ENCODE peak calls at places on chromosomes 16 and 17, in seven cellular contexts. P is HFF-Myc, C is HL-60, R is brain microvascular endothelial cell, G is AG09319, E is omental fat pad, I is neural progenitor cell. K is an unnamed sample.

GRCh38 chr16:2016407-2016922 is 3.1 kb upstream of the NPW start:
- DNase-seq in P (no peak), C (no peak), R (no peak), G (no peak), E (no peak), I (peak; percentile 48), K (no peak)

GRCh38 chr17:75701288-75701687 is 20.0 kb upstream of the ITGB4 start:
- DNase-seq in P (no peak), C (no peak), R (no peak), G (no peak), E (no peak), I (no peak), K (no peak)

GRCh38 chr16:50509521-50510341 is 38.5 kb upstream of the NKD1 start:
- DNase-seq in P (no peak), C (peak; percentile 4), R (peak; percentile 24), G (no peak), E (no peak), I (peak; percentile 63), K (no peak)

GRCh38 chr16:50213939-50214519 is 52.3 kb upstream of the ADCY7 start:
- DNase-seq in P (no peak), C (peak; percentile 11), R (peak; percentile 37), G (no peak), E (no peak), I (peak; percentile 18), K (no peak)

GRCh38 chr17:61401280-61402072 is 1.8 kb downstream of the TBX2 start:
- DNase-seq in P (no peak), C (no peak), R (no peak), G (no peak), E (no peak), I (peak; percentile 21), K (no peak)

GRCh38 chr17:44324571-44325275 is at the start of gene SLC25A39:
- DNase-seq in P (no peak), C (peak; percentile 91), R (peak; percentile 82), G (peak; percentile 84), E (peak; percentile 71), I (peak; percentile 96), K (peak; percentile 94)

GRCh38 chr17:76524598-76525512 is 12.7 kb downstream of the CYGB start:
- DNase-seq in P (no peak), C (no peak), R (no peak), G (no peak), E (no peak), I (no peak), K (no peak)

GRCh38 chr17:1509255-1509943 is 7.0 kb downstream of the INPP5K start:
- DNase-seq in P (no peak), C (no peak), R (no peak), G (no peak), E (no peak), I (no peak), K (no peak)

GRCh38 chr16:85734311-85735017 is 16.4 kb downstream of the C16orf74 start:
- DNase-seq in P (no peak), C (no peak), R (no peak), G (no peak), E (no peak), I (no peak), K (no peak)

GRCh38 chr17:19727466-19728113 is 11.2 kb upstream of the SLC47A2 start:
- DNase-seq in P (no peak), C (peak; percentile 32), R (peak; percentile 26), G (peak; percentile 86), E (peak; percentile 73), I (no peak), K (no peak)

GRCh38 chr17:40598928-40599627 is 33.8 kb upstream of the CCR7 start:
- DNase-seq in P (no peak), C (no peak), R (peak; percentile 65), G (no peak), E (no peak), I (no peak), K (no peak)

GRCh38 chr17:58215685-58216084 is 3.4 kb downstream of the MKS1 start:
- DNase-seq in P (no peak), C (peak; percentile 51), R (no peak), G (no peak), E (no peak), I (no peak), K (no peak)

GRCh38 chr16:47304563-47304962 is 156.3 kb downstream of the ITFG1 start:
- DNase-seq in P (no peak), C (no peak), R (no peak), G (no peak), E (no peak), I (no peak), K (no peak)

GRCh38 chr16:15608398-15609285 is 34.3 kb downstream of the MARF1 start:
- DNase-seq in P (no peak), C (no peak), R (no peak), G (peak; percentile 23), E (no peak), I (no peak), K (no peak)

GRCh38 chr17:35121315-35121714 is at the start of gene FNDC8:
- DNase-seq in P (no peak), C (no peak), R (no peak), G (no peak), E (no peak), I (no peak), K (no peak)

GRCh38 chr17:35116845-35117244 is 2.8 kb downstream of the RAD51D start:
- DNase-seq in P (no peak), C (no peak), R (no peak), G (no peak), E (no peak), I (peak; percentile 11), K (no peak)

GRCh38 chr17:35119370-35120185 is at the start of gene RAD51D:
- DNase-seq in P (no peak), C (peak; percentile 77), R (peak; percentile 30), G (no peak), E (peak; percentile 44), I (peak; percentile 91), K (peak; percentile 55)

GRCh38 chr17:35117984-35118383 is 1.7 kb downstream of the RAD51D start:
- DNase-seq in P (no peak), C (peak; percentile 63), R (peak; percentile 25), G (no peak), E (no peak), I (no peak), K (no peak)
- TF ChIP-seq CTCF in P (peak; percentile 26), C (peak; percentile 41), R (peak; percentile 54), G (peak; percentile 23), E (no peak), I (peak; percentile 5), K (peak; percentile 14)

DNA sequence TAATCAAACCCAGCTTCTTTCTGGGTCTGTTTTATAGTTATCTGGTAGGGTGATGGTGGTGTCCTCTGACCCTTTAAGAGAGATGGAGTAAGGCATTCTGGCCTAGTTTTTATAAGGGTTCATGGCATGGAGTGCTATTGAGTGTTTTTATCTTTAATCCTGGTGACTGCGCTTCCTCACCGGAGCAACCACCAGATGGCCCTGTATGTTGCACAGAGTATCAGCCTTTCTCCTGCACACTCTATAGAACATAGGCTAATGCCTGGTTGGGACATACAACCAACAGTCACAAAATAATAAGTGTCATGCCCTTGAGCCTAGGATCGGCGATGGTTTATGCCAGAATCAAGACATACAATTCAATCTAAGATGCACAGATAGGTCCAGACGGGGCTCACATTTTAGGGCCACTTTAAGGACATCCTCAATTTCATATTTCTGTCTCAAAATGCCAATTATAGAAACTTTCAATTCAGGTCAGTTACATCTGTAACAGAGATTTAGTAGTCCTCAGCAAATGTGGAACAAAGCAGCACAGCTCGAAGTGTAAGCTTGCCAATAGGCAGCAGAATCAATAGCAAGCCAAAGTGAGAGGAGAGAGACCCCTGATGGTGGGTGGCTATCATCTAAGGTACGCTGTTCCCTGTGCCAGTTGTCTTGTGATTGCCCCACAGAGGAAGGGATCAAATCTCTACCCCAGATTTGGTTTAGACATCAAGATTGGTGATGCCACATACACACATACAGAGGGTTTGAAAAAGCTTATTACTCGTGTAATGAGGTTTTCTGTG is 37.2 kb upstream of the HOXB9 start:
- DNase-seq in P (no peak), C (no peak), R (no peak), G (no peak), E (no peak), I (no peak), K (no peak)
- TF ChIP-seq CTCF in P (peak; percentile 15), C (no peak), R (peak; percentile 34), G (no peak), E (no peak), I (peak; percentile 20), K (no peak)

DNA sequence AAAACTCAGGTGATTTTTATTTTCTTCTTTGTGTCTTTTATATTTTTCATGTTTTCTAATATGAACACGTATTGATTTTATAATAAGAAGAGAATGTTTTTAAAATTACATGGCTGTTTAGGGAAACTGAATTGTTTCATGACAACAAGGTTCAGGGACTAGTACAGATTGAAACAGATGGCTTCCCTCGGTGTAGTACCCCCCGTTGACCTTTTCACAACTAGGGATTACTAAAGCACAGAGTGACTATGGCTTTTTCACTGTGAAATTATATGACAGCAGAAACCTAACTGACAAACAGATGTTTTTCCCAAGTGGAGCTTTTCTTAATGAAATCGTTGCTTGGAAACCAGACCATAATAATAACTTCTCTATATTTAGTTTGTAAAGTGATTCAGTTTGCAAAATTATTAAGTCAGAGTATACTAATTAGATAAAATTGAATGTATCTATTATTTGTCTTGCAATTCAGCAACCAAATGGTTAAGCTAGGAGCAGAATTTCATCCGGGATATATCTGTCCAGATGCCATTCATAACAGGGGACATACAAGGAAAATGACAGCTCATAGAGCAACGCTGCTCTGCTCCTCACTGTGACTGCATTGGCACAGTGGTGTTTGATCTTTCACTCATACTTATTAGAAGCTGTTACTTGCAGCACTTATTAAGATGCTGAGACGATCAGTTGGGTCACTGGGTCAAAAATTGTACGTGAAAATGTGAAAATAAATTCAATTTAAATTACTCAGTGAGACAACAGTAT is 111.7 kb downstream of the TANGO6 start:
- DNase-seq in P (no peak), C (no peak), R (no peak), G (no peak), E (no peak), I (peak; percentile 64), K (no peak)
- TF ChIP-seq CTCF in P (no peak), C (no peak), R (no peak), G (no peak), E (no peak), I (no peak), K (no peak)

GRCh38 chr17:78448356-78448993 is 70.0 kb downstream of the PGS1 start:
- DNase-seq in P (no peak), C (no peak), R (no peak), G (no peak), E (no peak), I (no peak), K (no peak)
- TF ChIP-seq CTCF in P (peak; percentile 31), C (peak; percentile 21), R (peak; percentile 42), G (no peak), E (no peak), I (no peak), K (peak; percentile 50)

GRCh38 chr16:20320178-20320577 is 7.1 kb downstream of the GP2 start:
- DNase-seq in P (no peak), C (no peak), R (no peak), G (no peak), E (no peak), I (no peak), K (no peak)

GRCh38 chr16:20319406-20319805 is 7.9 kb downstream of the GP2 start:
- DNase-seq in P (no peak), C (no peak), R (no peak), G (no peak), E (no peak), I (no peak), K (no peak)

GRCh38 chr16:20322696-20323095 is 4.6 kb downstream of the GP2 start:
- DNase-seq in P (no peak), C (no peak), R (no peak), G (no peak), E (no peak), I (no peak), K (no peak)

GRCh38 chr16:20321671-20322070 is 5.6 kb downstream of the GP2 start:
- DNase-seq in P (no peak), C (no peak), R (no peak), G (no peak), E (no peak), I (no peak), K (no peak)

GRCh38 chr16:20320592-20320991 is 6.7 kb downstream of the GP2 start:
- DNase-seq in P (no peak), C (no peak), R (no peak), G (no peak), E (no peak), I (no peak), K (no peak)
- TF ChIP-seq CTCF in P (no peak), C (no peak), R (no peak), G (no peak), E (no peak), I (no peak), K (no peak)